ENCODE peak calls at places on chromosomes 11 and 22, in ten cellular contexts. N, G, L, W, F, R, S, B, J and T are unnamed samples.

GRCh38 chr22:35489225-35489624 is 51.4 kb upstream of the RASD2 start:
- DNase-seq in N (no peak), G (no peak), L (no peak), W (no peak), F (no peak), R (no peak), S (no peak), B (peak), J (no peak), T (no peak)

GRCh38 chr11:67373916-67374570 is 645 bp upstream of the CLCF1 start:
- DNase-seq in N (peak), G (peak), L (peak), W (peak), F (no peak), R (peak), S (no peak), B (peak), J (peak), T (peak)

GRCh38 chr11:116984186-116984585 is 114.0 kb downstream of the SIK3 start:
- DNase-seq in N (no peak), G (peak), L (no peak), W (peak), F (no peak), R (no peak), S (no peak), B (no peak), J (no peak), T (no peak)

GRCh38 chr11:67572747-67573419 is 10.7 kb upstream of the GSTP1 start:
- DNase-seq in N (peak), G (peak), L (no peak), W (peak), F (no peak), R (peak), S (no peak), B (peak), J (no peak), T (no peak)

GRCh38 chr11:21132146-21132720 is 462.8 kb downstream of the NELL1 start:
- DNase-seq in N (no peak), G (no peak), L (no peak), W (no peak), F (no peak), R (no peak), S (no peak), B (no peak), J (peak), T (no peak)

GRCh38 chr11:119827113-119827512 is 98.1 kb upstream of the NECTIN1 start:
- DNase-seq in N (no peak), G (no peak), L (no peak), W (no peak), F (no peak), R (no peak), S (no peak), B (no peak), J (no peak), T (no peak)

GRCh38 chr22:44682556-44683168 is 19.3 kb upstream of the PRR5 start:
- DNase-seq in N (no peak), G (no peak), L (no peak), W (no peak), F (no peak), R (no peak), S (no peak), B (no peak), J (no peak), T (no peak)

GRCh38 chr22:28129319-28129962 is 210.4 kb upstream of the PITPNB start:
- DNase-seq in N (no peak), G (no peak), L (peak), W (no peak), F (no peak), R (no peak), S (no peak), B (no peak), J (no peak), T (no peak)

GRCh38 chr11:118491041-118491440 is 36.2 kb upstream of the TTC36 start:
- DNase-seq in N (no peak), G (no peak), L (no peak), W (no peak), F (no peak), R (no peak), S (no peak), B (no peak), J (no peak), T (no peak)

GRCh38 chr11:88644724-88645123 is 307.2 kb upstream of the CTSC start:
- DNase-seq in N (no peak), G (no peak), L (no peak), W (no peak), F (no peak), R (no peak), S (no peak), B (no peak), J (no peak), T (no peak)

GRCh38 chr22:19663821-19664325 is 50.4 kb upstream of the SEPTIN5 start:
- DNase-seq in N (no peak), G (peak), L (no peak), W (peak), F (no peak), R (peak), S (no peak), B (no peak), J (peak), T (no peak)

GRCh38 chr11:45855308-45855707 is 8.0 kb downstream of the CRY2 start:
- DNase-seq in N (no peak), G (no peak), L (no peak), W (no peak), F (no peak), R (no peak), S (no peak), B (no peak), J (no peak), T (no peak)

GRCh38 chr11:94649254-94649653 is 82.1 kb downstream of the PIWIL4 start:
- DNase-seq in N (no peak), G (no peak), L (no peak), W (no peak), F (no peak), R (no peak), S (no peak), B (no peak), J (no peak), T (no peak)

GRCh38 chr11:92837595-92837994 is 131.9 kb upstream of the MTNR1B start:
- DNase-seq in N (no peak), G (no peak), L (no peak), W (no peak), F (no peak), R (no peak), S (no peak), B (no peak), J (no peak), T (no peak)

GRCh38 chr11:127919206-127920000 is 668.0 kb downstream of the ETS1 start:
- DNase-seq in N (no peak), G (peak), L (no peak), W (peak), F (peak), R (peak), S (no peak), B (no peak), J (no peak), T (peak)

GRCh38 chr22:27786253-27786898 is 15.2 kb downstream of the MN1 start:
- DNase-seq in N (no peak), G (no peak), L (no peak), W (peak), F (no peak), R (no peak), S (no peak), B (no peak), J (no peak), T (no peak)

GRCh38 chr11:3058753-3059664 is 1.8 kb upstream of the CARS1 start:
- DNase-seq in N (peak), G (peak), L (no peak), W (peak), F (peak), R (peak), S (no peak), B (peak), J (peak), T (peak)

GRCh38 chr22:38124236-38124974 is 13.9 kb upstream of the BAIAP2L2 start:
- DNase-seq in N (no peak), G (no peak), L (no peak), W (no peak), F (no peak), R (no peak), S (no peak), B (no peak), J (peak), T (no peak)

GRCh38 chr11:116879789-116880402 is 42.5 kb upstream of the APOA1 start:
- DNase-seq in N (peak), G (peak), L (no peak), W (peak), F (peak), R (peak), S (peak), B (peak), J (no peak), T (peak)

GRCh38 chr22:50305658-50306566 is 1.5 kb downstream of the PLXNB2 start:
- DNase-seq in N (peak), G (peak), L (no peak), W (peak), F (peak), R (peak), S (peak), B (peak), J (peak), T (peak)

GRCh38 chr11:68804786-68805185 is 36.9 kb downstream of the CPT1A start:
- DNase-seq in N (no peak), G (no peak), L (no peak), W (no peak), F (no peak), R (no peak), S (no peak), B (no peak), J (no peak), T (no peak)
- TF ChIP-seq CTCF in N (no peak), G (no peak), L (peak), W (no peak), F (no peak), R (no peak), S (peak), B (no peak), J (no peak), T (no peak)

DNA sequence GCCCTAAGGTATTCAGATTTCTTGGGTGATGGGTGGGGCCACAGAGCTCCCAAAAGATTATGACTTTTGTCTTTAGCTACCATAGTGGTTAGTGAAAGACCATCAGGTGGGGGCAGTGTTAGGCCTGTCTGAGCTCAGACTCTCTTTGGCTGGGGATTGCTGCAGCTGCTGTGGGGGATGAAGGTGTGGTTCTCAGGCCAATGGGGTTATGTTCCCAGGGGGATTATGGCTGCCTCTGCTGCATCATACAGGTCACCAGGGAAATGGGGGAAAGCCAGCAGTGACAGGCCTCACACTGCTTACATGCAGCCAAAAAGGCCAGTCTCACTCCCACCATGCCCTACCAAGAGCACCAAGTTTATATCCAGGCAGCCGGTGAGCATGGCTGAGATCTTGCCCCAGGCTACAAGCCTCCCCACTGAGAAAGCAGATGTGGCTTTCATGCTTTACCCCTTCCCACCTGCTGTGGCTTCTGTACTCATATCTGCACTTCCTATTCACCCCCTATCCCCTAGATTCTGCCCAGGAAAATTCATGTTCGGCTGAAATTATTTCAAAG is 24.8 kb downstream of the CNTF start:
- DNase-seq in N (no peak), G (no peak), L (no peak), W (no peak), F (no peak), R (no peak), S (peak), B (no peak), J (no peak), T (no peak)
- TF ChIP-seq CTCF in N (no peak), G (no peak), L (no peak), W (no peak), F (no peak), R (no peak), S (peak), B (no peak), J (no peak), T (no peak)

DNA sequence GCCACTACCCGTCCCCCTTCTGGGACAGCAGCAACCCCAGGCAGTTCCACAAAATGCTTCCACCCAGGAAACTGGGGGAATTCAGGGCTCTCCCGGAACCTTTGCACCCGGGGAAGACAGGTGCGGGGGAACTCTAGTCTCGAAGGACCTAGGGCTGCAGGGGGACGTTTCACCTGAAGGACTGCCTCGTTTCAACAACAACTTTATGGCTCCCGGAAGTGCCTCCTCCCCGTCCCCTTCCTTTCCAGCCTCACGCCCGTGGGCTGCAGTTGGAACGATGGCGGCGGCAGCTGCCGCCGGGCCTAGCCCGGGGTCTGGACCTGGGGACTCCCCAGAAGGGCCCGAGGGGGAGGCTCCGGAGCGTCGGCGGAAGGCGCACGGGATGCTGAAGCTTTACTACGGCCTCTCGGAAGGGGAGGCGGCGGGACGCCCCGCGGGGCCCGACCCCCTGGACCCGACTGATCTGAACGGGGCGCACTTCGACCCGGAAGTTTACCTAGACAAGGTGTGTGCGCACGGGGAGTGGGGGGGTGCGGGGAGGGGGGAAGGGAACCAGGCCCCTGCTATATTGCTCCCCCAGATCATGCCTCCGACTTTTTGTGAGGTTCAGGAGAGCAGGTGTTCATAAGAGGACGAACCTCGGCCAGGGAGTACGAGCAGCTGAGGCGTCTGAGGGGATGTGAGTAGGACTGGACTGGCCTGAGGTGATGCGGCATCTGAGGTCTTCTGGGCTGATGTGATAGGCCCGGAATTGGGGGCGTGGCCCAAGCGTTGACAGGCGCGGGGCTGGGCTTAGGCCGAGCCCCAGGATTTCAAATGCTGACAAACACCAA is at the start of gene VPS51:
- DNase-seq in N (peak), G (peak), L (peak), W (peak), F (peak), R (peak), S (peak), B (peak), J (peak), T (peak)
- TF ChIP-seq CTCF in N (no peak), G (no peak), L (no peak), W (no peak), F (no peak), R (no peak), S (no peak), B (no peak), J (peak), T (no peak)

DNA sequence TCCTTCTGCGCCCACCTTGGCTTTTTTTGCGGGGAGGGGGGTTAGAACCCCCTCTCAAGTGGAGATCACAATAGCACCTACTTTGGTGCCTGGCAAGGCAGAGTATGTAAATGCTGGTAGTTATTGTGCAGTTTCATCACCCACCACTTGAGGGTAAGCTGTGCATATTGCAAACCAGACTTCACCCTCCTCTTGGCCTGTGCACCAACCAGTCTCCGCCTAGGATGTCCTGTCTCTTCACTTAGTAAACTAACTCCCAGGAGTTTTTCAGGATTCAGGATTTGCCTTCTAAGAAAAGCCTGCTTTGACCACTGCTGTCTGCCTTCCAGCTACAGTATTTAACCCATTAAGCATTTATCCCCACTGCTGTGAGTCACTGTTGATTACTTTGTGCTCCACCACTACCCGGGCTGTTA is 2.0 kb upstream of the UBXN1 start:
- DNase-seq in N (peak), G (peak), L (no peak), W (peak), F (peak), R (peak), S (no peak), B (peak), J (no peak), T (no peak)
- TF ChIP-seq CTCF in N (peak), G (peak), L (no peak), W (peak), F (peak), R (peak), S (peak), B (peak), J (peak), T (peak)